ENCODE peak calls at places on chromosomes 3 and 15, in nine cellular contexts. G, X, R, V, N, J, Y, U and W are unnamed samples.

GRCh38 chr3:109643590-109643989 is 306.2 kb upstream of the DPPA4 start:
- DNase-seq in G (no peak), X (no peak), R (no peak), V (peak), N (peak), J (no peak), Y (peak), U (no peak), W (no peak)

GRCh38 chr3:194573680-194574437 is 59.4 kb downstream of the TMEM44 start:
- DNase-seq in G (peak), X (no peak), R (no peak), V (peak), N (peak), J (peak), Y (no peak), U (no peak), W (no peak)

GRCh38 chr3:191328963-191329653 is at the start of gene CCDC50:
- DNase-seq in G (peak), X (peak), R (peak), V (peak), N (peak), J (peak), Y (peak), U (peak), W (no peak)

GRCh38 chr3:42728668-42729364 is 26.2 kb upstream of the HHATL start:
- DNase-seq in G (no peak), X (no peak), R (no peak), V (no peak), N (no peak), J (no peak), Y (no peak), U (peak), W (no peak)

GRCh38 chr3:125478321-125478720 is 41.7 kb downstream of the SNX4 start:
- DNase-seq in G (no peak), X (no peak), R (no peak), V (peak), N (peak), J (no peak), Y (no peak), U (no peak), W (peak)

GRCh38 chr3:127796751-127797150 is 25.6 kb downstream of the MGLL start:
- DNase-seq in G (no peak), X (no peak), R (no peak), V (no peak), N (no peak), J (no peak), Y (no peak), U (no peak), W (no peak)

GRCh38 chr15:85380860-85381535 is 595 bp downstream of the AKAP13 start:
- DNase-seq in G (peak), X (peak), R (no peak), V (no peak), N (peak), J (peak), Y (no peak), U (peak), W (no peak)

GRCh38 chr15:86010398-86010797 is 69.3 kb upstream of the AGBL1 start:
- DNase-seq in G (no peak), X (no peak), R (no peak), V (no peak), N (no peak), J (no peak), Y (no peak), U (no peak), W (no peak)

GRCh38 chr3:39396690-39397089 is 9.8 kb upstream of the RPSA start:
- DNase-seq in G (no peak), X (no peak), R (no peak), V (no peak), N (no peak), J (no peak), Y (no peak), U (no peak), W (no peak)

GRCh38 chr3:186286114-186286513 is 75.9 kb downstream of the DGKG start:
- DNase-seq in G (no peak), X (no peak), R (no peak), V (peak), N (peak), J (no peak), Y (no peak), U (no peak), W (no peak)

GRCh38 chr15:61994216-61994615 is 66.0 kb downstream of the VPS13C start:
- DNase-seq in G (no peak), X (no peak), R (no peak), V (peak), N (peak), J (no peak), Y (peak), U (no peak), W (peak)

GRCh38 chr15:77542491-77543001 is 90.2 kb downstream of the LINGO1 start:
- DNase-seq in G (no peak), X (no peak), R (peak), V (peak), N (peak), J (no peak), Y (peak), U (no peak), W (no peak)

GRCh38 chr3:30342319-30343060 is 263.9 kb upstream of the TGFBR2 start:
- DNase-seq in G (no peak), X (no peak), R (no peak), V (peak), N (peak), J (no peak), Y (peak), U (no peak), W (peak)

GRCh38 chr3:4416961-4417360 is 50.1 kb downstream of the SUMF1 start:
- DNase-seq in G (no peak), X (no peak), R (no peak), V (peak), N (peak), J (no peak), Y (peak), U (no peak), W (peak)

GRCh38 chr3:25855281-25855680 is 65.4 kb downstream of the OXSM start:
- DNase-seq in G (no peak), X (no peak), R (no peak), V (peak), N (no peak), J (no peak), Y (no peak), U (no peak), W (no peak)

GRCh38 chr3:105527949-105528348 is 161.2 kb downstream of the ALCAM start:
- DNase-seq in G (no peak), X (no peak), R (no peak), V (peak), N (no peak), J (no peak), Y (peak), U (no peak), W (no peak)

GRCh38 chr3:184172681-184173373 is 1.8 kb upstream of the AP2M1 start:
- DNase-seq in G (no peak), X (no peak), R (no peak), V (peak), N (peak), J (no peak), Y (no peak), U (no peak), W (peak)

GRCh38 chr3:195209083-195209835 is 61.7 kb downstream of the XXYLT1 start:
- DNase-seq in G (no peak), X (no peak), R (no peak), V (peak), N (peak), J (no peak), Y (no peak), U (no peak), W (no peak)

GRCh38 chr3:98750520-98750919 is 12.6 kb upstream of the ST3GAL6 start:
- DNase-seq in G (no peak), X (no peak), R (no peak), V (peak), N (no peak), J (no peak), Y (no peak), U (no peak), W (no peak)

GRCh38 chr3:119918992-119919933 is 137.4 kb downstream of the NR1I2 start:
- DNase-seq in G (no peak), X (no peak), R (no peak), V (no peak), N (no peak), J (no peak), Y (no peak), U (no peak), W (no peak)

GRCh38 chr3:129614435-129614834 is 8.0 kb upstream of the PLXND1 start:
- DNase-seq in G (no peak), X (peak), R (no peak), V (no peak), N (no peak), J (no peak), Y (no peak), U (no peak), W (no peak)

GRCh38 chr3:159548675-159549335 is 439.8 kb upstream of the IL12A start:
- DNase-seq in G (no peak), X (no peak), R (no peak), V (peak), N (no peak), J (no peak), Y (peak), U (no peak), W (no peak)

GRCh38 chr15:76147906-76148553 is 88.2 kb downstream of the TMEM266 start:
- DNase-seq in G (peak), X (no peak), R (no peak), V (peak), N (no peak), J (peak), Y (peak), U (peak), W (no peak)

GRCh38 chr15:34773013-34773412 is 18.2 kb upstream of the GJD2 start:
- DNase-seq in G (no peak), X (no peak), R (no peak), V (no peak), N (no peak), J (no peak), Y (no peak), U (no peak), W (no peak)

GRCh38 chr3:16512435-16513140 is 911 bp downstream of the RFTN1 start:
- DNase-seq in G (peak), X (peak), R (no peak), V (no peak), N (no peak), J (no peak), Y (no peak), U (peak), W (no peak)

GRCh38 chr3:141849056-141849814 is 27.2 kb upstream of the ATP1B3 start:
- DNase-seq in G (no peak), X (peak), R (no peak), V (no peak), N (no peak), J (peak), Y (no peak), U (no peak), W (no peak)

GRCh38 chr3:23329471-23329870 is 126.3 kb downstream of the UBE2E2 start:
- DNase-seq in G (no peak), X (no peak), R (no peak), V (no peak), N (no peak), J (no peak), Y (no peak), U (no peak), W (no peak)

GRCh38 chr3:70021267-70021666 is 21.7 kb downstream of the SAMMSON start:
- DNase-seq in G (no peak), X (no peak), R (no peak), V (no peak), N (no peak), J (no peak), Y (no peak), U (no peak), W (no peak)

GRCh38 chr3:153925826-153926514 is 195.2 kb upstream of the ARHGEF26 start:
- DNase-seq in G (no peak), X (no peak), R (no peak), V (no peak), N (peak), J (no peak), Y (no peak), U (no peak), W (no peak)

GRCh38 chr3:181581651-181582050 is 130.1 kb upstream of the SOX2 start:
- DNase-seq in G (no peak), X (no peak), R (no peak), V (no peak), N (peak), J (no peak), Y (no peak), U (no peak), W (no peak)

GRCh38 chr15:39357478-39358268 is 223.2 kb upstream of the THBS1 start:
- DNase-seq in G (no peak), X (no peak), R (no peak), V (no peak), N (peak), J (no peak), Y (no peak), U (no peak), W (no peak)

GRCh38 chr3:186259612-186260383 is 102.2 kb downstream of the DGKG start:
- DNase-seq in G (peak), X (peak), R (no peak), V (peak), N (peak), J (peak), Y (peak), U (peak), W (peak)

GRCh38 chr15:97504031-97504430 is 456.5 kb upstream of the ARRDC4 start:
- DNase-seq in G (no peak), X (no peak), R (no peak), V (peak), N (no peak), J (no peak), Y (peak), U (no peak), W (no peak)

GRCh38 chr15:29740692-29741311 is 81.5 kb downstream of the TJP1 start:
- DNase-seq in G (no peak), X (no peak), R (no peak), V (no peak), N (no peak), J (no peak), Y (no peak), U (no peak), W (no peak)
- TF ChIP-seq CTCF in G (no peak), X (no peak), R (peak), V (no peak), N (peak), J (peak), Y (no peak), U (no peak), W (no peak)

GRCh38 chr3:52076900-52077299 is 20.5 kb upstream of the DUSP7 start:
- DNase-seq in G (no peak), X (no peak), R (no peak), V (no peak), N (no peak), J (no peak), Y (no peak), U (no peak), W (no peak)

GRCh38 chr3:52077376-52077775 is 21.0 kb upstream of the DUSP7 start:
- DNase-seq in G (no peak), X (no peak), R (no peak), V (no peak), N (no peak), J (no peak), Y (no peak), U (no peak), W (no peak)

GRCh38 chr3:52079958-52080357 is 23.6 kb upstream of the DUSP7 start:
- DNase-seq in G (no peak), X (no peak), R (no peak), V (no peak), N (no peak), J (no peak), Y (no peak), U (no peak), W (no peak)

GRCh38 chr3:52077900-52078299 is 21.5 kb upstream of the DUSP7 start:
- DNase-seq in G (no peak), X (no peak), R (no peak), V (no peak), N (no peak), J (no peak), Y (no peak), U (no peak), W (no peak)

DNA sequence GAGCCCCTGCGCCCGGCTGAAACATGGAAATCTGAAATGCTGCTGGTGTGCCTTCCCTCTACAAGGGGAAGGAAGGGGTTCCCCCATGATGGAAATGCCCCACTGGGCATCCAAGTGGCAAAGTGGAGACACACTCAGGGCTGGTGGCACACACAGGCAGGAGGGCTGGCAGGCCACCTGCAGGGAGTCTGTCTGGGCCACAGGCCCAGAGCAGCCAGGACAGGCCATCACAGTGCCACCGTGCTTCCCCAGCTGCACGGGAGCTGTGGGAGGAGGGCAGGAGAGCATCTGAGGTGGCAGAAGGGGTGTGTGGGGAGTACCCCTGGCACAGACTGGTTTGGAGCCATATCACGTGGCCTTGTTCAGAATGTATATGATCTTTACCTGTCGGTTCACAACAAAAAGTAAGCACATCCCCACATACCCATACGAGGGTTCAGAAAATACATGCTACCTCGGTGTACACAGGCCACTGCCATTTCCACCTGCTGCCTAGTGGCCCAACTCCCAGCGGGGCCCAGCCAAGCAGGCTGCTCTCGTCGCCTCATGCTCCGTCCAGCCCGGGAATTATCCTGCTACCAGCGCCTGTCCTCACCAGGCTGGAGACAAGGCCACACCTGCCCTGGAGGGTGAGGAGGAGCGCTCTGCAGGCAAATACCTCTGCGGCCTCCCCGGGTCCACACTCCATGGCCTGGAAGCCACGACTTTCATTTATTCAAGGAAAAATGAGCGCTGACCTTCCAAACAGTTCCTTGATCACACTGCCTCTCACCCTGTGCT is 22.6 kb upstream of the DUSP7 start:
- DNase-seq in G (no peak), X (no peak), R (no peak), V (no peak), N (no peak), J (no peak), Y (no peak), U (no peak), W (no peak)
- H3K4me3 ChIP-seq in G (no peak), X (no peak), R (no peak), V (no peak), N (no peak), J (no peak), Y (no peak), U (no peak), W (no peak)

DNA sequence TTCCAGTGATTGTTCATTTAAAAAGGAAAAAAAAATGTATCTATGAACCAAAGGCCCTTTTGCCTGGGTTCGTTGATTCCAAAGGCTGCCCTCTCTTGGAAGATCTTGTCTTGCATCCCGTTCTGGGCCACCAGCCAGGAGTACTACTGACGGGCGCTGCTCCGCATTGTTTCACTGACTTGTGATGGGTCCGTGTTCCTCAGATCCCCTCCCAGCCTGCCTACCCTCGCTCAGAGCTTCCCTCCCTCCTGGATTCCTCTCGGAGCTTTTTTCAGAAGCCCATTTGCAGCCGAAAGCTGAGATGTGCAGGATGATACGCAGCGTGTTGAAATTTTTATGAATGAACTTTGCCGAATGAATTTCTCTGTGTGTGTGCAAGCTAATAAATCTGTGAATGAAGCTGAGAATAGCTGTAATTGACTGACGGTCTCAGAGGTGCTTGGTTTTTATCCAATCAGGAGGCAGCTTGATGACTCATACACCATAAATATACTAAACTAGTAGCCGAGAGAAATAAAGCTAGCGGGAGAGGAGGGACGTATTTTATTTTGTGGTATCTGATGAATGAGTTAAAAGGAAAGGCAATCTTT is at the start of gene SHC4:
- DNase-seq in G (peak), X (no peak), R (peak), V (peak), N (peak), J (peak), Y (peak), U (no peak), W (peak)
- TF ChIP-seq CTCF in G (no peak), X (no peak), R (peak), V (peak), N (peak), J (peak), Y (peak), U (no peak), W (peak)

DNA sequence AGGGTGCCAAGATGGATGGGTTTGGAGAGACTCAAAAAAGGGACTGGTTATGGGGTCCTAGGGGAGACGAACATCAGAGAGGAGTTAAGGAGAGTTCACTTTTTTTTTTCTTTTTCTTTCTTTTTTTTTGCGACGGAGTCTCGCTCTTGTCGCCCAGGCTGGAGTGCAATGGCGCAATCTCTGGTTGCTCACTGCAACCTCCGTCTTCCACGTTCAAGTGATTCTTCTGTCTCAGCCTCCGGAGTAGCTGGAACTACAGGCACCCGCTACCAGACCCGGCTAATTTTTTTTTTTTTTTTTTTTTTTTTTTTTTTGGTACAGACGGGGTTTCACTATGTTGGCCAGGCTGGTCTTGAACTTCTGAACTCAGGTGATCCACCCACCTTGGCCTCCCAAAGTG is 1.2 kb downstream of the SPINT1 start:
- DNase-seq in G (no peak), X (no peak), R (no peak), V (no peak), N (no peak), J (no peak), Y (no peak), U (no peak), W (no peak)
- H3K4me3 ChIP-seq in G (peak), X (peak), R (peak), V (peak), N (no peak), J (no peak), Y (peak), U (peak), W (peak)

DNA sequence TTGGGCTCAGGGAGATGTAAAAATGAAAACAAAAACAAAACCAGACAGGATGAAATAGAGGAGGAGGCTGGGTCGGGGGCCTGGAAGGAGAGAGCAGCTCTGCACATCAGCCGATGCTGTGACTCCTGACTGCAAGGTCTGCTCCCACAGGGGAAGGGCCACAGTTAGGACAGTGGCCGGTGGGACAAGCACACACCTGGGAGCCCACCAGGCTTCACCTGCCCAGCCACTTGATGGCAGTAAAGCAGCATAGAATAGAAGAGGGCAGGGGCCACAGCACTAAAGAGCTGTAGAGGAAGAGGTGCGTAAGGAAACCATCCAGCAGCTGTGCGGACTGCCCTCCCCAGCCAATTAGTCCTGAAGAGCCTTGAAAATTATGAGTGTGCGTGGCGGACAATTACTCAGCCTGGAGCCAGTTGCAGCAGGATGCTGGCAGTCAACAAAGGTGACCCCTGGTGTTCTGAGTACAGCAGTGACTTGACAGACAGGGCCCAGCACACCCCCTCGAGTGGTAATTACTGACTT is 29.8 kb downstream of the ALS2CL start:
- DNase-seq in G (peak), X (peak), R (no peak), V (peak), N (no peak), J (no peak), Y (no peak), U (no peak), W (no peak)
- TF ChIP-seq CTCF in G (no peak), X (no peak), R (no peak), V (peak), N (no peak), J (peak), Y (peak), U (no peak), W (peak)